ENCODE peak calls at places on chromosomes 13 and 19, in six cellular contexts. X is aorta; S is upper lobe of right lung; J is left colon; H is activated CD8-positive, alpha-beta T cell treated with anti-CD3 and anti-CD28 coated beads for 36 hours; Y is left cardiac atrium. N is an unnamed sample.

GRCh38 chr13:98500963-98501421 is 75.9 kb downstream of the STK24 start:
- ATAC-seq in X (no peak), S (no peak), J (no peak), H (no peak), Y (no peak), N (no peak)

GRCh38 chr13:97367427-97367826 is 66.5 kb upstream of the RAP2A start:
- ATAC-seq in X (no peak), S (peak), J (no peak), H (no peak), Y (peak), N (no peak)

GRCh38 chr13:113226873-113227272 is 17.5 kb downstream of the CUL4A start:
- ATAC-seq in X (no peak), S (no peak), J (no peak), H (no peak), Y (no peak), N (no peak)

GRCh38 chr19:58022283-58022660 is 11.6 kb upstream of the ZSCAN1 start:
- ATAC-seq in X (no peak), S (no peak), J (no peak), H (no peak), Y (no peak), N (no peak)

GRCh38 chr13:50365300-50365682 is 350.0 kb downstream of the KCNRG start:
- ATAC-seq in X (no peak), S (peak), J (peak), H (peak), Y (no peak), N (peak)

GRCh38 chr19:40744554-40745401 is 5.5 kb downstream of the ACTMAP start:
- ATAC-seq in X (no peak), S (peak), J (peak), H (peak), Y (no peak), N (peak)

GRCh38 chr19:5003781-5004180 is 34.9 kb downstream of the KDM4B start:
- ATAC-seq in X (no peak), S (no peak), J (no peak), H (no peak), Y (no peak), N (no peak)

GRCh38 chr13:20359335-20359734 is 127.2 kb upstream of the GJB6 start:
- ATAC-seq in X (no peak), S (no peak), J (no peak), H (peak), Y (peak), N (peak)

GRCh38 chr13:46313441-46314257 is 73.4 kb downstream of the RUBCNL start:
- ATAC-seq in X (no peak), S (no peak), J (no peak), H (peak), Y (no peak), N (no peak)

GRCh38 chr13:114100446-114101320 is 31.7 kb downstream of the RASA3 start:
- ATAC-seq in X (peak), S (no peak), J (no peak), H (peak), Y (peak), N (no peak)

GRCh38 chr19:43499042-43499441 is 5.5 kb downstream of the PHLDB3 start:
- ATAC-seq in X (no peak), S (no peak), J (peak), H (no peak), Y (no peak), N (no peak)

GRCh38 chr13:90135558-90135957 is 1211.9 kb upstream of the MIR17HG start:
- ATAC-seq in X (no peak), S (no peak), J (no peak), H (no peak), Y (no peak), N (no peak)

GRCh38 chr13:27952931-27953670 is 16.0 kb downstream of the CDX2 start:
- ATAC-seq in X (no peak), S (peak), J (peak), H (no peak), Y (peak), N (no peak)

GRCh38 chr13:19764237-19764636 is 18.5 kb downstream of the PSPC1 start:
- ATAC-seq in X (no peak), S (no peak), J (no peak), H (peak), Y (no peak), N (peak)

GRCh38 chr13:98273067-98273823 is 96.2 kb upstream of the RNF113B start:
- ATAC-seq in X (no peak), S (no peak), J (no peak), H (no peak), Y (no peak), N (no peak)

GRCh38 chr13:111043575-111043982 is 71.5 kb upstream of the ARHGEF7 start:
- ATAC-seq in X (peak), S (peak), J (no peak), H (peak), Y (peak), N (peak)

GRCh38 chr13:40439928-40440327 is 226.5 kb downstream of the FOXO1 start:
- ATAC-seq in X (peak), S (peak), J (no peak), H (no peak), Y (peak), N (no peak)

GRCh38 chr19:1884291-1884718 is 991 bp downstream of the ABHD17A start:
- ATAC-seq in X (no peak), S (no peak), J (peak), H (peak), Y (no peak), N (peak)

GRCh38 chr19:3798137-3798536 is 12.0 kb upstream of the MATK start:
- ATAC-seq in X (no peak), S (no peak), J (no peak), H (peak), Y (no peak), N (peak)

GRCh38 chr13:110387451-110388140 is 80.5 kb downstream of the COL4A2 start:
- ATAC-seq in X (peak), S (peak), J (peak), H (peak), Y (peak), N (no peak)

GRCh38 chr13:113907637-113908617 is 44.1 kb upstream of the GAS6 start:
- ATAC-seq in X (no peak), S (no peak), J (peak), H (no peak), Y (peak), N (no peak)

GRCh38 chr13:102191951-102192461 is 209.8 kb downstream of the FGF14 start:
- ATAC-seq in X (peak), S (no peak), J (no peak), H (no peak), Y (peak), N (no peak)

GRCh38 chr13:49040872-49041271 is 65.2 kb downstream of the FNDC3A start:
- ATAC-seq in X (no peak), S (no peak), J (no peak), H (no peak), Y (no peak), N (no peak)

GRCh38 chr13:93280688-93281087 is 54.1 kb downstream of the GPC6 start:
- ATAC-seq in X (no peak), S (no peak), J (no peak), H (no peak), Y (no peak), N (no peak)

GRCh38 chr13:111436446-111436845 is 116.0 kb downstream of the TEX29 start:
- ATAC-seq in X (no peak), S (no peak), J (no peak), H (no peak), Y (no peak), N (no peak)

GRCh38 chr19:41350735-41351338 is 2.9 kb downstream of the TGFB1 start:
- ATAC-seq in X (no peak), S (no peak), J (peak), H (no peak), Y (peak), N (no peak)

GRCh38 chr13:44352671-44353070 is 21.0 kb upstream of the SERP2 start:
- ATAC-seq in X (no peak), S (no peak), J (no peak), H (no peak), Y (no peak), N (no peak)

GRCh38 chr13:27293051-27293691 is 22.5 kb downstream of the RASL11A start:
- ATAC-seq in X (no peak), S (no peak), J (no peak), H (peak), Y (peak), N (peak)

GRCh38 chr19:18029617-18030338 is 21.8 kb downstream of the ARRDC2 start:
- ATAC-seq in X (no peak), S (peak), J (peak), H (peak), Y (peak), N (peak)

N was measured in activated T-helper 17 cell treated with anti-CD3 and anti-CD28 coated beads, Interleukin-2, amount 50 U/mL, for 72 hours.